ENCODE peak calls at places on chromosomes 16 and 17, in nine cellular contexts. X, T, V, I, R, Z, L, B and G are unnamed samples.

GRCh38 chr17:58079300-58080033 is 3.8 kb upstream of the DYNLL2 start:
- DNase-seq in X (no peak), T (no peak), V (no peak), I (no peak), R (no peak), Z (no peak), L (no peak), B (no peak), G (no peak)

GRCh38 chr17:1533649-1534325 is 17.4 kb upstream of the INPP5K start:
- DNase-seq in X (peak), T (no peak), V (no peak), I (no peak), R (no peak), Z (no peak), L (no peak), B (no peak), G (no peak)

GRCh38 chr17:58268774-58269556 is 11.8 kb downstream of the MPO start:
- DNase-seq in X (peak), T (no peak), V (no peak), I (no peak), R (no peak), Z (no peak), L (no peak), B (no peak), G (no peak)

GRCh38 chr17:46979023-46979870 is at the start of gene RPRML:
- DNase-seq in X (peak), T (no peak), V (no peak), I (no peak), R (no peak), Z (peak), L (peak), B (peak), G (no peak)

GRCh38 chr17:627051-627450 is 87.6 kb downstream of the VPS53 start:
- DNase-seq in X (no peak), T (no peak), V (no peak), I (no peak), R (no peak), Z (no peak), L (no peak), B (no peak), G (no peak)

GRCh38 chr17:75405365-75406221 is at the start of gene GRB2:
- DNase-seq in X (peak), T (peak), V (peak), I (peak), R (peak), Z (peak), L (peak), B (peak), G (peak)

GRCh38 chr16:8253718-8254117 is 336.6 kb downstream of the TMEM114 start:
- DNase-seq in X (no peak), T (no peak), V (no peak), I (no peak), R (no peak), Z (no peak), L (no peak), B (no peak), G (no peak)

GRCh38 chr17:48278755-48279491 is 151.1 kb downstream of the SKAP1 start:
- DNase-seq in X (no peak), T (no peak), V (no peak), I (no peak), R (no peak), Z (no peak), L (no peak), B (no peak), G (no peak)

GRCh38 chr17:2337811-2338657 is 733 bp downstream of the SGSM2 start:
- DNase-seq in X (peak), T (peak), V (peak), I (no peak), R (no peak), Z (peak), L (peak), B (peak), G (no peak)

GRCh38 chr16:89332248-89333245 is 115.0 kb downstream of the ZNF778 start:
- DNase-seq in X (no peak), T (no peak), V (no peak), I (no peak), R (no peak), Z (no peak), L (no peak), B (peak), G (no peak)

GRCh38 chr17:33049781-33050414 is 58.3 kb downstream of the SPACA3 start:
- DNase-seq in X (peak), T (peak), V (no peak), I (no peak), R (peak), Z (peak), L (no peak), B (no peak), G (no peak)

GRCh38 chr16:9908613-9909012 is 273.6 kb downstream of the GRIN2A start:
- DNase-seq in X (peak), T (no peak), V (no peak), I (no peak), R (no peak), Z (no peak), L (no peak), B (peak), G (no peak)

GRCh38 chr16:66959645-66960177 is 1.4 kb upstream of the CES3 start:
- DNase-seq in X (peak), T (no peak), V (no peak), I (no peak), R (no peak), Z (no peak), L (no peak), B (no peak), G (no peak)

GRCh38 chr16:68992521-68992920 is 112.9 kb upstream of the HAS3 start:
- DNase-seq in X (no peak), T (peak), V (no peak), I (peak), R (peak), Z (peak), L (no peak), B (no peak), G (no peak)

GRCh38 chr17:72338847-72339790 is 218.3 kb downstream of the SOX9 start:
- DNase-seq in X (peak), T (peak), V (no peak), I (peak), R (peak), Z (peak), L (no peak), B (no peak), G (peak)

GRCh38 chr17:560379-560935 is 154.2 kb downstream of the VPS53 start:
- DNase-seq in X (no peak), T (peak), V (no peak), I (no peak), R (no peak), Z (peak), L (no peak), B (no peak), G (no peak)

GRCh38 chr17:1880851-1881630 is 51.2 kb downstream of the RPA1 start:
- DNase-seq in X (no peak), T (no peak), V (no peak), I (no peak), R (no peak), Z (no peak), L (no peak), B (no peak), G (no peak)

GRCh38 chr16:8848939-8849391 is 19.8 kb downstream of the CARHSP1 start:
- DNase-seq in X (no peak), T (peak), V (no peak), I (peak), R (no peak), Z (peak), L (no peak), B (no peak), G (peak)

GRCh38 chr17:78933025-78933958 is 8.1 kb upstream of the TIMP2 start:
- DNase-seq in X (peak), T (peak), V (peak), I (peak), R (peak), Z (peak), L (no peak), B (no peak), G (peak)

GRCh38 chr16:17301593-17302135 is 169.1 kb downstream of the XYLT1 start:
- DNase-seq in X (no peak), T (no peak), V (no peak), I (no peak), R (no peak), Z (no peak), L (no peak), B (no peak), G (no peak)

GRCh38 chr16:81313731-81314602 is 795 bp upstream of the GAN start:
- DNase-seq in X (no peak), T (peak), V (no peak), I (no peak), R (no peak), Z (no peak), L (no peak), B (no peak), G (no peak)

GRCh38 chr17:65005858-65006257 is 50.7 kb downstream of the GNA13 start:
- DNase-seq in X (no peak), T (no peak), V (no peak), I (no peak), R (no peak), Z (no peak), L (no peak), B (no peak), G (no peak)

GRCh38 chr17:76707985-76708807 is 2.6 kb downstream of the MXRA7 start:
- DNase-seq in X (no peak), T (peak), V (no peak), I (no peak), R (no peak), Z (no peak), L (no peak), B (peak), G (no peak)

GRCh38 chr17:42163113-42163512 is 8.3 kb upstream of the RAB5C start:
- DNase-seq in X (no peak), T (no peak), V (no peak), I (no peak), R (no peak), Z (no peak), L (no peak), B (no peak), G (no peak)

GRCh38 chr16:27495191-27495590 is 54.5 kb downstream of the GTF3C1 start:
- DNase-seq in X (no peak), T (peak), V (no peak), I (peak), R (no peak), Z (no peak), L (no peak), B (peak), G (peak)

GRCh38 chr17:28685366-28685765 is 23.4 kb downstream of the SUPT6H start:
- DNase-seq in X (no peak), T (no peak), V (no peak), I (no peak), R (no peak), Z (no peak), L (no peak), B (peak), G (no peak)

GRCh38 chr16:17194190-17194780 is 276.5 kb downstream of the XYLT1 start:
- DNase-seq in X (peak), T (peak), V (peak), I (no peak), R (no peak), Z (no peak), L (no peak), B (peak), G (no peak)

GRCh38 chr16:4337540-4338088 is 13.5 kb downstream of the PAM16 start:
- DNase-seq in X (no peak), T (no peak), V (no peak), I (no peak), R (no peak), Z (no peak), L (no peak), B (no peak), G (no peak)

GRCh38 chr16:86878290-86879160 is 300.2 kb downstream of the FOXL1 start:
- DNase-seq in X (no peak), T (no peak), V (no peak), I (no peak), R (no peak), Z (no peak), L (no peak), B (no peak), G (no peak)

GRCh38 chr16:81542609-81543570 is 98.3 kb downstream of the CMIP start:
- DNase-seq in X (no peak), T (no peak), V (no peak), I (no peak), R (no peak), Z (no peak), L (no peak), B (no peak), G (no peak)

GRCh38 chr17:12256380-12256995 is 235.8 kb downstream of the MAP2K4 start:
- DNase-seq in X (peak), T (peak), V (no peak), I (peak), R (peak), Z (peak), L (no peak), B (peak), G (peak)

GRCh38 chr17:67615011-67615561 is 102.7 kb upstream of the NOL11 start:
- DNase-seq in X (no peak), T (peak), V (no peak), I (no peak), R (no peak), Z (no peak), L (no peak), B (no peak), G (no peak)

DNA sequence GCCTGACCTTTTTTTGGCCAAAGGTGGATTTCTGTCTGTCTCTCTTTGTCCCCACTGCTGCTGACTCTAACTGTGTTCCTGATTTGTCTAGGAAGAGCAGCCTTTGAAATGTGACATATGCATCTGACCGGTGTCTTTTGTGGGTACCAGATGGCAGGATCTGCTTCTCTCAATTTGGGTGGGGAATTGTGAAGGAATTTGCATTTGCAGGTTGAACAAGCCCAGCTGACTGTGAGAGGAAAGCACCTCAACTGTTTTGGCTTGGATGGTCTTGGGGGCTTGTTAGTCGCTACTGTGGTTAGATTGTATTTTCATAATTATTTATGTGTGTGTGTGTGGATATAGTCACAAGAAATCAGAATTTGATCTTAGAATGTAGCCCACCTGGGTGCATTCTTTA is 37.7 kb upstream of the LCMT1 start:
- DNase-seq in X (no peak), T (no peak), V (no peak), I (no peak), R (no peak), Z (no peak), L (no peak), B (no peak), G (no peak)
- H3K4me3 ChIP-seq in X (no peak), T (no peak), V (no peak), I (no peak), R (no peak), Z (no peak), L (no peak), B (no peak), G (no peak)

GRCh38 chr17:36813957-36814356 is 123.3 kb upstream of the LHX1 start:
- DNase-seq in X (no peak), T (no peak), V (no peak), I (no peak), R (no peak), Z (no peak), L (peak), B (no peak), G (no peak)

GRCh38 chr17:36814958-36815357 is 122.3 kb upstream of the LHX1 start:
- DNase-seq in X (no peak), T (no peak), V (no peak), I (no peak), R (no peak), Z (no peak), L (no peak), B (no peak), G (no peak)

GRCh38 chr17:36812762-36813161 is 124.5 kb upstream of the LHX1 start:
- DNase-seq in X (no peak), T (no peak), V (no peak), I (no peak), R (no peak), Z (no peak), L (no peak), B (no peak), G (no peak)

GRCh38 chr17:36816214-36816613 is 121.1 kb upstream of the LHX1 start:
- DNase-seq in X (no peak), T (no peak), V (no peak), I (no peak), R (no peak), Z (no peak), L (peak), B (no peak), G (no peak)

DNA sequence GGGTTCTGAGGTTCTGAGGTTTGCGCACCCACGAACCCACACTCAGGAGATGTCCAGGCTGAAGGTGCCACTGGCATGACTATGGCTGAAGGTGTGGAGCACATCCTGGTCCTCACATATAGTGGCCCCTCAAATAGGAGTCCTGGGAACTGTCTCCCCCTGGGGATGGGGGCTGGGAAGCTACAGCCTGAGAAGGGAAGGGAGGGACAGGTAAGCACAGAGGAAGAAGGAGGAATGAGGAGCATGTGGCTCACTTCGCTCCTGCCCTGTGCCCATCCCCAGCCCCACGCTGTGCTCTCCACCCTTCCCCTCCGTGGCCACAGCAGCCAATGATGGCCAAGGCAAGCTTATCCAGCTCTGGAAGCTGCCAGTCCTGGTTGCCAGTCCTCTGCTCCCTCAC is 123.9 kb upstream of the LHX1 start:
- DNase-seq in X (no peak), T (no peak), V (no peak), I (no peak), R (no peak), Z (no peak), L (no peak), B (no peak), G (no peak)
- H3K4me3 ChIP-seq in X (no peak), T (no peak), V (no peak), I (no peak), R (no peak), Z (no peak), L (no peak), B (no peak), G (no peak)

GRCh38 chr16:85370881-85371651 is 242.1 kb upstream of the GSE1 start:
- DNase-seq in X (no peak), T (peak), V (no peak), I (no peak), R (no peak), Z (no peak), L (peak), B (no peak), G (no peak)
- H3K4me3 ChIP-seq in X (no peak), T (peak), V (no peak), I (no peak), R (no peak), Z (no peak), L (peak), B (no peak), G (no peak)

DNA sequence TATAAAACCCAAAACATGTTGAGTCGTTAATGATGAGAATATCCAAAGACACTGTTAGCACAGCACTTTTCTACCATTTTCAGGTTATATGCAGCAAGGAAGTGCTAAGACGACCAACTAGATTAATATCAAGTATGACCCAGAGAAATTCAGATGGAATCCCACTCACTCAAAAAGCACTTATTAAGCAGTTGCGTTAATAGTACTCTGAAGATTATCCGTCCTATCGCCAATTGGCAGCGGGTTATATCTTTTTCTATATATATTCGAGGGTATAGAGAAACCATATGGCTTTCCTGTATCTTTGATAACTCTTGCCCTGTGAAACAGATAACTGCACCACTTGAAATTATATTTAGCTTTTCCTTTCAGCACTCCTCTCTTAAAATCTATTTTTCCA is 1.1 kb downstream of the CRLF3 start:
- DNase-seq in X (no peak), T (no peak), V (no peak), I (no peak), R (no peak), Z (no peak), L (no peak), B (no peak), G (no peak)
- H3K4me3 ChIP-seq in X (peak), T (peak), V (peak), I (peak), R (peak), Z (peak), L (peak), B (peak), G (peak)

GRCh38 chr17:83010323-83011200 is 68.8 kb upstream of the METRNL start:
- DNase-seq in X (no peak), T (no peak), V (no peak), I (no peak), R (no peak), Z (no peak), L (peak), B (no peak), G (no peak)

GRCh38 chr17:83008526-83008925 is 70.9 kb upstream of the METRNL start:
- DNase-seq in X (no peak), T (no peak), V (no peak), I (no peak), R (no peak), Z (no peak), L (peak), B (no peak), G (no peak)

GRCh38 chr17:83007504-83008475 is 71.6 kb upstream of the METRNL start:
- DNase-seq in X (no peak), T (no peak), V (no peak), I (no peak), R (no peak), Z (no peak), L (peak), B (no peak), G (no peak)

GRCh38 chr17:83012161-83012800 is 67.1 kb upstream of the METRNL start:
- DNase-seq in X (no peak), T (no peak), V (no peak), I (no peak), R (no peak), Z (no peak), L (peak), B (no peak), G (no peak)

DNA sequence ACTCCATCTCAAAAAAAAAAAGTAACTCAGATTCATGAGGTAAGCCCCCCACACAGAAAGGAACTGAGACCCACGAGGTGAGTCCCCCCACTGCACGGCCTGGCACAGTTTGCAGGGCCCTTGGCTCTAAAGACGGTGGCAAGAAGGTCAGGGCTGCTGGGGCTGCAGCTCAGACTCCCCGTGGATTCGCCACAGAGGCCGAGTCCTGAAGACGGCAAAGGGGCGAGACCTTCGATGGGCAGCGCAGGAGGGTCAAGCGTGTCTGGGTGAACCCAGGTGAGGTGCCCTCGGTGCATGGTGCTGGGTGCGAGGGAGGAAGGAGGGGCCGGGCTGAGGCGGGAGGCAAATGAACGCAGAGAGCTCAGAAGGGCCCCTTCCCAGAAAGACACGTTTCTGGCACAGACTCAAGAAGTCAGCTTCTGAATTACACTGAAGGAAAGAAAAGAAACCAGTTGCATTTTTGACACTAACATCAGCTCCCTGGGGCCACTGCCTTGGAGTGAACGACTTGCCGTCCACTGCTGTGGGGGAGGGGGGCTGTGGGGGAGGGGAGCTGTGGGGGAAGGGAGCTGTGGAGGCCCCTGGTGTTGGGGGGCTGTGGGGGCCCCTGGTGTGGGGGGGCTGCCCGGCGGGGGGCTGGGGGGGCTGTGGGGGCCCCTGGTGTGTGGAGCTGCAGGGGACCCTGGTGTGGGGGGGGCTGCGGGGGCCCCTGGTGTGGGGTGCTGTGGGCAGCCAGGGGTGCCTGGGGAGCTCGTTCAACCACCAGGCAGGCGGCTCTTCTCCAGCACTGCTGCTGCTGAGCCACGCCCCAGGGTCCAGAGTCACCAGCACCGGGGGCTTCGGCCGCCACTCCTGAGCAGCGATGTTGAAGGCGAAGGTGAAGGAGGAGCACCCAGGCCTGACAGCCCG is 69.7 kb upstream of the METRNL start:
- DNase-seq in X (no peak), T (no peak), V (no peak), I (no peak), R (no peak), Z (no peak), L (peak), B (no peak), G (no peak)
- H3K4me3 ChIP-seq in X (no peak), T (no peak), V (no peak), I (no peak), R (no peak), Z (no peak), L (peak), B (no peak), G (no peak)